ENCODE peak calls at places on chromosomes 12 and 14, in seven cellular contexts. V is lower leg skin; O is choroid plexus epithelial cell; G is lung; X is foreskin keratinocyte; F is A549; I is CD4-positive, alpha-beta T cell. R is an unnamed sample.

GRCh38 chr12:9881246-9881645 is at the start of gene KLRF2:
- DNase-seq in I (no peak), X (no peak), F (no peak), O (no peak), G (no peak), V (no peak), R (no peak)

GRCh38 chr14:49306152-49306751 is 279.9 kb downstream of the RPS29 start:
- DNase-seq in O (peak), X (peak), V (no peak), F (peak), G (no peak), I (no peak), R (peak)

GRCh38 chr14:91255026-91255695 is 10.7 kb upstream of the GPR68 start:
- DNase-seq in O (no peak), X (no peak), V (no peak), G (no peak), I (no peak), F (peak), R (no peak)

GRCh38 chr12:132169376-132169775 is 25.1 kb downstream of the NOC4L start:
- DNase-seq in O (no peak), G (no peak), V (no peak), I (no peak), F (no peak), X (no peak), R (no peak)

GRCh38 chr12:5511644-5512584 is 80.0 kb downstream of the NTF3 start:
- DNase-seq in V (no peak), O (peak), I (no peak), X (no peak), G (no peak), F (peak), R (no peak)

GRCh38 chr14:102097441-102098135 is 10.7 kb upstream of the HSP90AA1 start:
- DNase-seq in O (no peak), F (no peak), G (no peak), X (no peak), V (no peak), I (no peak), R (no peak)

GRCh38 chr14:102140027-102140749 is 491 bp downstream of the WDR20 start:
- DNase-seq in F (peak), V (peak), X (peak), I (peak), O (peak), G (peak), R (no peak)

GRCh38 chr12:79415754-79416435 is 274.9 kb downstream of the PAWR start:
- DNase-seq in X (peak), F (peak), O (peak), V (no peak), I (no peak), G (no peak), R (no peak)

GRCh38 chr12:39712334-39712733 is 92.7 kb upstream of the ABCD2 start:
- DNase-seq in G (no peak), I (no peak), O (no peak), V (no peak), X (no peak), F (no peak), R (no peak)

GRCh38 chr12:84807249-84807648 is 105.3 kb downstream of the SLC6A15 start:
- DNase-seq in F (no peak), X (peak), I (no peak), V (no peak), G (no peak), O (no peak), R (no peak)

GRCh38 chr12:124684971-124685688 is 117.7 kb upstream of the NCOR2 start:
- DNase-seq in O (peak), F (no peak), I (no peak), G (no peak), X (peak), V (peak), R (peak)

GRCh38 chr12:117836999-117837736 is 131.6 kb downstream of the KSR2 start:
- DNase-seq in G (peak), V (peak), O (peak), F (peak), I (peak), X (peak), R (peak)

GRCh38 chr12:92444763-92445162 is 258.0 kb upstream of the PLEKHG7 start:
- DNase-seq in O (no peak), F (no peak), G (no peak), X (no peak), V (peak), I (no peak), R (no peak)

GRCh38 chr12:15001733-15002471 is 29.1 kb downstream of the PDE6H start:
- DNase-seq in O (peak), I (no peak), G (no peak), X (no peak), V (peak), F (no peak), R (no peak)

GRCh38 chr12:56804684-56805083 is 41.6 kb downstream of the HSD17B6 start:
- DNase-seq in X (no peak), O (no peak), V (no peak), I (no peak), F (no peak), G (no peak), R (no peak)

GRCh38 chr14:54792288-54792687 is 110.3 kb downstream of the GCH1 start:
- DNase-seq in G (no peak), X (no peak), O (no peak), I (no peak), V (no peak), F (no peak), R (no peak)

GRCh38 chr12:38540156-38540555 is 223.6 kb downstream of the ALG10B start:
- DNase-seq in O (no peak), G (no peak), F (no peak), I (no peak), X (no peak), V (no peak), R (no peak)

GRCh38 chr12:16526693-16527092 is 79.3 kb downstream of the LMO3 start:
- DNase-seq in O (peak), I (no peak), G (no peak), F (peak), V (no peak), X (peak), R (peak)

GRCh38 chr14:71482701-71483100 is 449.5 kb upstream of the RGS6 start:
- DNase-seq in O (peak), I (no peak), G (no peak), X (no peak), V (no peak), F (no peak), R (no peak)

GRCh38 chr14:102957222-102957621 is 34.8 kb downstream of the AMN start:
- DNase-seq in O (no peak), I (no peak), G (no peak), F (no peak), X (no peak), V (no peak), R (no peak)

GRCh38 chr14:52547526-52547925 is 4.8 kb downstream of the TXNDC16 start:
- DNase-seq in X (no peak), G (no peak), V (no peak), I (no peak), F (no peak), O (no peak), R (no peak)

GRCh38 chr12:122886851-122887816 is 8.8 kb downstream of the VPS37B start:
- DNase-seq in G (no peak), X (peak), V (no peak), I (no peak), F (peak), O (peak), R (peak)

GRCh38 chr14:28321475-28322244 is 444.9 kb upstream of the FOXG1 start:
- DNase-seq in G (no peak), O (peak), X (peak), F (peak), I (no peak), V (no peak), R (no peak)

GRCh38 chr12:48084066-48084465 is 21.8 kb downstream of the SENP1 start:
- DNase-seq in G (no peak), F (peak), X (no peak), I (no peak), V (no peak), O (peak), R (peak)

GRCh38 chr14:106417224-106418049 is 891.1 kb downstream of the TMEM121 start:
- DNase-seq in F (peak), G (peak), X (no peak), I (peak), V (no peak), O (peak), R (no peak)

GRCh38 chr14:85300119-85300518 is 229.8 kb upstream of the FLRT2 start:
- DNase-seq in F (no peak), O (no peak), G (no peak), I (no peak), V (no peak), X (no peak), R (no peak)

GRCh38 chr12:15924956-15925355 is 13.8 kb downstream of the DERA start:
- DNase-seq in X (no peak), O (no peak), F (no peak), I (no peak), V (no peak), G (no peak), R (no peak)

GRCh38 chr12:108373111-108373510 is 34.0 kb upstream of the CMKLR1 start:
- DNase-seq in O (no peak), F (no peak), G (no peak), V (no peak), X (no peak), I (no peak), R (no peak)
- TF ChIP-seq CTCF in O (peak), F (no peak), G (no peak), V (no peak), X (peak), I (no peak), R (peak)

GRCh38 chr12:54021432-54022013 is 6.7 kb upstream of the HOXC6 start:
- DNase-seq in X (peak), O (no peak), G (no peak), I (no peak), F (peak), V (no peak), R (no peak)
- TF ChIP-seq CTCF in X (peak), O (no peak), G (no peak), I (no peak), F (no peak), V (no peak), R (no peak)

GRCh38 chr14:20690848-20691640 is 2.5 kb downstream of the ANG start:
- DNase-seq in X (peak), F (peak), G (peak), V (peak), O (peak), I (peak), R (peak)
- TF ChIP-seq CTCF in X (peak), F (peak), G (peak), V (no peak), O (peak), I (peak), R (peak)

GRCh38 chr14:60188696-60189095 is 23.5 kb upstream of the DHRS7 start:
- DNase-seq in I (no peak), V (no peak), G (no peak), F (no peak), X (no peak), O (no peak), R (no peak)

GRCh38 chr14:60183724-60184596 is 18.8 kb upstream of the DHRS7 start:
- DNase-seq in O (peak), G (no peak), X (peak), V (no peak), I (no peak), F (peak), R (peak)

GRCh38 chr14:60184597-60185555 is 19.7 kb upstream of the DHRS7 start:
- DNase-seq in V (no peak), O (no peak), X (no peak), F (no peak), G (no peak), I (no peak), R (no peak)

GRCh38 chr14:60189923-60190840 is 25.0 kb upstream of the DHRS7 start:
- DNase-seq in G (no peak), V (no peak), O (no peak), X (no peak), I (no peak), F (no peak), R (no peak)

DNA sequence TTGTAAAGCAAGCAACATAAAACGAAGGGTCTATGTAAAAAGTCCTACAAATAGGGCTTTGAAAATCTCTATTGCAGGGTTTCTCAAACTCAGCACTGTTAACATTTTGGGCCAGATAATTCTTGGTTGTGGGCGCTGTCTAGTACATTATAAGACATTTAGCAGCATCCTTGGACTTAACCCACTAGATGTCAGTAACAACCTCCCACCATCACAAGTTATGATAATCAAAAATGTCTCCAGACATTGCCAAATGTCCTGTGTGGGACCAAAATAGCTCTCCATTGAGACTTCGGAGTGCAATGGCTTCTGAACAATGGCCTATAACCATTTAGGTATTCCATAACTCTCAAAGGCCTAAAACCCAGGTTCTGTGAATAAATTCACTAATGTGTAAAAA is 22.9 kb upstream of the DHRS7 start:
- DNase-seq in O (peak), X (no peak), G (no peak), I (no peak), V (no peak), F (peak), R (no peak)
- TF ChIP-seq CTCF in O (peak), X (peak), G (no peak), I (no peak), V (no peak), F (peak), R (peak)

GRCh38 chr12:80710727-80711066 is 3.3 kb downstream of the MYF6 start:
- DNase-seq in G (no peak), V (no peak), O (no peak), I (no peak), F (no peak), X (no peak), R (no peak)

GRCh38 chr12:80709811-80710726 is 2.6 kb downstream of the MYF6 start:
- DNase-seq in O (peak), G (no peak), F (peak), I (no peak), X (no peak), V (no peak), R (no peak)

GRCh38 chr12:80713419-80713818 is 3.3 kb upstream of the MYF5 start:
- DNase-seq in V (no peak), O (no peak), F (no peak), I (no peak), G (no peak), X (no peak), R (no peak)

GRCh38 chr12:80712866-80713265 is 3.8 kb upstream of the MYF5 start:
- DNase-seq in F (no peak), X (no peak), V (no peak), G (no peak), O (no peak), I (no peak), R (no peak)

DNA sequence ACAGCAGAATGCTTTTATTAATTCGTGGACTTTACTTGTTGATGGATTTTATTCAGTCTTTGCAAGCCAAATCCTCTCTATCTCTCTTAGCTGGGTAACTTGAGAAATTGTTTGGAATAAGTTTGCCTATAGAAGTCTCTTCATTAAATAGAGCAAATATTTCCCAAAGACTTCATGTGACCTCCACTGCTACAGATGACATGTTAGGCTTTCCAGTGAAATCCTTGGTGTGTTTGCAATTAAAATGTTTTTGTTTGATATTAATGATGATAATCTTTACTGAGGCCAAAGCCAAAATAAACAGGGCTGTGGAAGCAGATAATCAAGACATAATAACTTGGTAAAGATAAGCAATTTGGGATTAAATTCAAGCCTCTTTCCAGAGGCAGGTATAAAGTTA is 4.4 kb downstream of the MYF6 start:
- DNase-seq in F (no peak), X (no peak), G (no peak), O (no peak), I (no peak), V (no peak), R (no peak)
- TF ChIP-seq CTCF in F (no peak), X (no peak), G (no peak), O (no peak), I (no peak), V (no peak), R (no peak)

GRCh38 chr12:90695415-90695814 is 259.6 kb downstream of the CCER1 start:
- DNase-seq in O (peak), I (no peak), G (no peak), V (no peak), X (peak), F (no peak), R (no peak)

DNA sequence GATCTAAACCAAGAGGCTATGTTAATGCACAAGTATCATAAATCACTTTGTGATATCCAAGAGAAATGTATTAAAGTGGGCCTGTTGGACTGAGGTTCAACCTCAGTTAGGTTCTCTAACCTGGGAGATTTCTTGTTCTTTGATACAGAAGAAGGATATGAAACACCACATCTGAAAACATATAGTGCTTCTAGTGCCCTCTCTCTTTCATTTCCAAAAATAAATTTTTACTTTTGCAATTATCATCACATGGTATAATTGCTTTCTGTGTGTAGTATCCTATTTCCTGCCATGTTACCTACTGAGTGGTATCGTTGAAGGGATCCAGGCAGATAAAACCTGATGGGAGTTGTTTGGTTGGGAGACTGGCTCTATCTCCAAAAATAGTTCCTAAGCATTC is 264.9 kb downstream of the CCER1 start:
- DNase-seq in V (no peak), X (no peak), G (no peak), O (no peak), I (no peak), F (no peak), R (no peak)
- TF ChIP-seq CTCF in V (no peak), X (peak), G (no peak), O (no peak), I (no peak), F (no peak), R (no peak)

DNA sequence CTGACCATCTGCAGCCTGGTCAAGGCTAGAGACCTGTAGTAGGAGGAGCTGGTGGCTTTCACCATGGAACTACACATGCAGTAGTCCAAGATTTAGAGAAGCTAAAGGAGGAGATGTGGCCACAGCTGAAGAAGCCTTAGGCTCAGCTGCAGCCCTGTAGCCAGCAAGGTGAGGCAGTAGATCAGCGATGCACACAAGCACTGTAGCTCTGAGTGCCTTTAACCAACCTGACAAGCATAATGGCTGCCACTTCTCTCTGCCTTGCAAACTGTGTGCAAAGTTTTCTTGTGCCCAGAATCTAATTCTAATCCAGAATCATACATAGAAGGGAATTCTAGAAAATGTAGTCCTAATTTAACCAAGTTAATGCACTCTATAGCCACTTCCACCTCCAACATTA is 159.0 kb upstream of the ARID2 start:
- DNase-seq in V (no peak), O (no peak), G (no peak), I (no peak), X (no peak), F (no peak), R (no peak)
- TF ChIP-seq CTCF in V (no peak), O (no peak), G (no peak), I (no peak), X (no peak), F (no peak), R (no peak)

DNA sequence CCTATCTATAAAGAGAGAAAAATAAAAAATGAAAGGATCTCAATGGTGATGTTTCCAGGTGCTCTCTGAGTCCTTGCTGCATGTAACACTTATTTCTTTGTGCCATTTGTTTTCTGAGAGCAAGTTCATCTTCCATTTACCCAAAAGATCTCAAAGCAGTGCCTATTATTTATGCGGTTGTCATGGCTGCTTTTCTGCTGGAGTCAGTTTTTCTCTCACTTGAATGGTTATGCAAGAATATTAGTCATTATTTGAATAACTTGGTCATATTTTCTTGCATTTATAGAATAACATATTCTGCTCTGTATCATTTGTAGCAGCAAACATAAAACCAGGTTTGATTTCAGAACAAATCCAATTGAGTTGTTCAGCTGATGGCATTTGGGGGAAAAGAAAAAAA is 141.8 kb upstream of the G2E3 start:
- DNase-seq in I (no peak), V (no peak), O (peak), F (peak), G (no peak), X (no peak), R (no peak)
- TF ChIP-seq CTCF in I (no peak), V (no peak), O (no peak), F (no peak), G (no peak), X (no peak), R (no peak)

DNA sequence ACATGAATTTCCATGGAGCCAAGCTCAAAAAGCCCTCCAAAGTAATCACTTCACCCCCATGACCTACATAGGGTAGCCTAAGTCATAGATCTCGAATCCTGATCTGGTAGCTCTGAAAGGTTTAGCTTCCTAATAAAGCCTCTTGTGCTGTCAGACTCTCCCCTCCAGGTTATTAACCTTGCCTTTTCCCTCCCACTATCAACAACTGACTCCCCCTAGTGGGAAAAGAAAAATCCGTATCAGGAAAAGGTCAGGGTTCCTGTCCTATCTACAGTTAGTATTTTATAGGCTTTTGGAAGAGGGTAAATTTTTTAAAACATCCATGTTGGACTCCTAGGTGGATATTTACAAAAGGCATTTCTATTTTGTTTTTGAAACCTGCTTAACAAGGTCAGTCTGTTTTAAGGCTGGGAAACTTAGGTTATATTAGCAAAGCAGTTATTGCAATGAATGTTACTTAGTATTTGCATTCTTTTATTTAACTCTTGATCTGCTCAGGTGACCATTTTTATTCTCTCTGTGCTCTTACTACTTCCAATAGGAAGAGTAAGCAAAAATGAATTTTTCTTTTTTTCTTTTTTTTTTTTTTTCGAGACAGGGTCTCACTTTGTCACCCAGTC is 8.0 kb downstream of the YY1 start:
- DNase-seq in X (peak), O (peak), I (no peak), F (peak), V (no peak), G (no peak), R (no peak)
- TF ChIP-seq CTCF in X (peak), O (peak), I (peak), F (peak), V (no peak), G (peak), R (peak)